ENCODE peak calls at places on chromosomes 7 and 10, in seven cellular contexts. One of them, this sample, is unnamed.

GRCh38 chr10:18204050-18204449 is 63.8 kb downstream of the CACNB2 start:
- DNase-seq in neuronal stem cell: no peak
- DNase-seq in substantia nigra: no peak
- DNase-seq in aorta: no peak
- DNase-seq in right lobe of liver: no peak
- DNase-seq in hepatocyte: no peak
- DNase-seq in uterus: no peak
- DNase-seq in this sample: no peak

GRCh38 chr10:69089638-69090599 is 2.0 kb downstream of the SRGN start:
- DNase-seq in substantia nigra: no peak
- DNase-seq in uterus: no peak
- DNase-seq in hepatocyte: no peak
- DNase-seq in aorta: peak
- DNase-seq in right lobe of liver: no peak
- DNase-seq in neuronal stem cell: no peak
- DNase-seq in this sample: no peak

GRCh38 chr10:66799474-66799873 is 126.4 kb upstream of the LRRTM3 start:
- DNase-seq in hepatocyte: no peak
- DNase-seq in substantia nigra: no peak
- DNase-seq in right lobe of liver: no peak
- DNase-seq in uterus: no peak
- DNase-seq in neuronal stem cell: no peak
- DNase-seq in aorta: no peak
- DNase-seq in this sample: no peak

GRCh38 chr10:80270887-80271286 is 18.6 kb downstream of the MAT1A start:
- DNase-seq in neuronal stem cell: no peak
- DNase-seq in right lobe of liver: no peak
- DNase-seq in uterus: no peak
- DNase-seq in aorta: no peak
- DNase-seq in substantia nigra: no peak
- DNase-seq in hepatocyte: no peak
- DNase-seq in this sample: no peak

GRCh38 chr7:24284699-24285506 is 913 bp downstream of the NPY start:
- DNase-seq in substantia nigra: no peak
- DNase-seq in aorta: no peak
- DNase-seq in right lobe of liver: no peak
- DNase-seq in neuronal stem cell: peak
- DNase-seq in uterus: no peak
- DNase-seq in hepatocyte: peak
- DNase-seq in this sample: no peak

GRCh38 chr7:6639032-6639431 is 1.9 kb downstream of the ZNF316 start:
- DNase-seq in uterus: no peak
- DNase-seq in hepatocyte: no peak
- DNase-seq in aorta: no peak
- DNase-seq in substantia nigra: no peak
- DNase-seq in right lobe of liver: no peak
- DNase-seq in neuronal stem cell: no peak
- DNase-seq in this sample: no peak

GRCh38 chr10:35821339-35821911 is 179.3 kb upstream of the FZD8 start:
- DNase-seq in hepatocyte: no peak
- DNase-seq in substantia nigra: no peak
- DNase-seq in uterus: no peak
- DNase-seq in aorta: no peak
- DNase-seq in neuronal stem cell: no peak
- DNase-seq in right lobe of liver: no peak
- DNase-seq in this sample: no peak

GRCh38 chr10:98446656-98447221 is at the start of gene HPS1:
- DNase-seq in substantia nigra: peak
- DNase-seq in right lobe of liver: peak
- DNase-seq in hepatocyte: peak
- DNase-seq in uterus: peak
- DNase-seq in neuronal stem cell: peak
- DNase-seq in aorta: peak
- DNase-seq in this sample: peak

GRCh38 chr7:26375604-26376207 is 84.0 kb downstream of the SNX10 start:
- DNase-seq in hepatocyte: no peak
- DNase-seq in uterus: no peak
- DNase-seq in aorta: no peak
- DNase-seq in substantia nigra: no peak
- DNase-seq in neuronal stem cell: peak
- DNase-seq in right lobe of liver: no peak
- DNase-seq in this sample: no peak

GRCh38 chr10:28087675-28088351 is 88.9 kb upstream of the ODAD2 start:
- DNase-seq in hepatocyte: no peak
- DNase-seq in uterus: no peak
- DNase-seq in substantia nigra: no peak
- DNase-seq in right lobe of liver: no peak
- DNase-seq in aorta: no peak
- DNase-seq in neuronal stem cell: no peak
- DNase-seq in this sample: no peak

GRCh38 chr10:88974012-88974411 is 16.6 kb upstream of the FAS start:
- DNase-seq in hepatocyte: no peak
- DNase-seq in aorta: no peak
- DNase-seq in right lobe of liver: no peak
- DNase-seq in substantia nigra: no peak
- DNase-seq in neuronal stem cell: no peak
- DNase-seq in uterus: no peak
- DNase-seq in this sample: no peak

GRCh38 chr7:114372619-114373018 is 42.0 kb upstream of the FOXP2 start:
- DNase-seq in neuronal stem cell: no peak
- DNase-seq in substantia nigra: no peak
- DNase-seq in uterus: no peak
- DNase-seq in hepatocyte: no peak
- DNase-seq in right lobe of liver: no peak
- DNase-seq in aorta: no peak
- DNase-seq in this sample: no peak

GRCh38 chr7:155590215-155591023 is 44.1 kb upstream of the CNPY1 start:
- DNase-seq in neuronal stem cell: no peak
- DNase-seq in uterus: no peak
- DNase-seq in hepatocyte: peak
- DNase-seq in substantia nigra: no peak
- DNase-seq in right lobe of liver: peak
- DNase-seq in aorta: peak
- DNase-seq in this sample: no peak

GRCh38 chr10:110897184-110897583 is 21.8 kb downstream of the BBIP1 start:
- DNase-seq in right lobe of liver: no peak
- DNase-seq in aorta: no peak
- DNase-seq in hepatocyte: no peak
- DNase-seq in uterus: no peak
- DNase-seq in neuronal stem cell: no peak
- DNase-seq in substantia nigra: no peak
- DNase-seq in this sample: no peak

GRCh38 chr7:138195207-138195606 is 118.9 kb downstream of the AKR1D1 start:
- DNase-seq in hepatocyte: no peak
- DNase-seq in right lobe of liver: no peak
- DNase-seq in uterus: no peak
- DNase-seq in neuronal stem cell: no peak
- DNase-seq in substantia nigra: no peak
- DNase-seq in aorta: no peak
- DNase-seq in this sample: no peak

GRCh38 chr10:33193867-33194521 is 140.5 kb downstream of the NRP1 start:
- DNase-seq in substantia nigra: no peak
- DNase-seq in hepatocyte: peak
- DNase-seq in right lobe of liver: no peak
- DNase-seq in aorta: no peak
- DNase-seq in neuronal stem cell: no peak
- DNase-seq in uterus: no peak
- DNase-seq in this sample: no peak

GRCh38 chr7:7323352-7323751 is 141.0 kb downstream of the C1GALT1 start:
- DNase-seq in hepatocyte: no peak
- DNase-seq in neuronal stem cell: no peak
- DNase-seq in substantia nigra: no peak
- DNase-seq in aorta: no peak
- DNase-seq in right lobe of liver: no peak
- DNase-seq in uterus: no peak
- DNase-seq in this sample: no peak

GRCh38 chr10:67676208-67676825 is 19.7 kb downstream of the CTNNA3 start:
- DNase-seq in hepatocyte: no peak
- DNase-seq in uterus: no peak
- DNase-seq in right lobe of liver: no peak
- DNase-seq in aorta: no peak
- DNase-seq in neuronal stem cell: no peak
- DNase-seq in substantia nigra: no peak
- DNase-seq in this sample: no peak

GRCh38 chr10:115049957-115050356 is 43.2 kb upstream of the ATRNL1 start:
- DNase-seq in right lobe of liver: no peak
- DNase-seq in substantia nigra: no peak
- DNase-seq in hepatocyte: no peak
- DNase-seq in neuronal stem cell: no peak
- DNase-seq in uterus: no peak
- DNase-seq in aorta: no peak
- DNase-seq in this sample: no peak

GRCh38 chr10:102669206-102670064 is 25.2 kb downstream of the TRIM8 start:
- DNase-seq in uterus: no peak
- DNase-seq in hepatocyte: peak
- DNase-seq in neuronal stem cell: no peak
- DNase-seq in aorta: no peak
- DNase-seq in right lobe of liver: no peak
- DNase-seq in substantia nigra: no peak
- DNase-seq in this sample: peak

GRCh38 chr10:102673235-102673634 is 29.0 kb downstream of the TRIM8 start:
- DNase-seq in hepatocyte: no peak
- DNase-seq in aorta: no peak
- DNase-seq in uterus: no peak
- DNase-seq in neuronal stem cell: no peak
- DNase-seq in right lobe of liver: no peak
- DNase-seq in substantia nigra: no peak
- DNase-seq in this sample: no peak

GRCh38 chr10:102672822-102673200 is 28.5 kb downstream of the TRIM8 start:
- DNase-seq in right lobe of liver: no peak
- DNase-seq in aorta: no peak
- DNase-seq in neuronal stem cell: no peak
- DNase-seq in substantia nigra: no peak
- DNase-seq in uterus: no peak
- DNase-seq in hepatocyte: no peak
- DNase-seq in this sample: no peak

GRCh38 chr10:102670065-102670400 is 25.8 kb downstream of the TRIM8 start:
- DNase-seq in hepatocyte: no peak
- DNase-seq in substantia nigra: no peak
- DNase-seq in aorta: no peak
- DNase-seq in uterus: no peak
- DNase-seq in right lobe of liver: no peak
- DNase-seq in neuronal stem cell: no peak
- DNase-seq in this sample: no peak

GRCh38 chr10:102670871-102671434 is 26.7 kb downstream of the TRIM8 start:
- DNase-seq in neuronal stem cell: no peak
- DNase-seq in uterus: no peak
- DNase-seq in right lobe of liver: no peak
- DNase-seq in aorta: no peak
- DNase-seq in hepatocyte: no peak
- DNase-seq in substantia nigra: no peak
- DNase-seq in this sample: no peak
- H3K27ac ChIP-seq in neuronal stem cell: no peak
- H3K27ac ChIP-seq in uterus: no peak
- H3K27ac ChIP-seq in right lobe of liver: no peak
- H3K27ac ChIP-seq in aorta: no peak
- H3K27ac ChIP-seq in hepatocyte: no peak
- H3K27ac ChIP-seq in substantia nigra: no peak
- H3K27ac ChIP-seq in this sample: no peak

GRCh38 chr10:11881028-11881476 is 57.9 kb downstream of the PROSER2 start:
- DNase-seq in substantia nigra: no peak
- DNase-seq in hepatocyte: no peak
- DNase-seq in aorta: peak
- DNase-seq in uterus: no peak
- DNase-seq in neuronal stem cell: no peak
- DNase-seq in right lobe of liver: no peak
- DNase-seq in this sample: no peak
- H3K27ac ChIP-seq in substantia nigra: no peak
- H3K27ac ChIP-seq in hepatocyte: peak
- H3K27ac ChIP-seq in aorta: no peak
- H3K27ac ChIP-seq in uterus: no peak
- H3K27ac ChIP-seq in neuronal stem cell: no peak
- H3K27ac ChIP-seq in right lobe of liver: no peak
- H3K27ac ChIP-seq in this sample: no peak

GRCh38 chr7:52085610-52086009 is 769.0 kb upstream of the COBL start:
- DNase-seq in hepatocyte: no peak
- DNase-seq in uterus: no peak
- DNase-seq in right lobe of liver: no peak
- DNase-seq in substantia nigra: no peak
- DNase-seq in neuronal stem cell: no peak
- DNase-seq in aorta: no peak
- DNase-seq in this sample: no peak

GRCh38 chr7:52088008-52088787 is 771.6 kb upstream of the COBL start:
- DNase-seq in substantia nigra: no peak
- DNase-seq in uterus: no peak
- DNase-seq in aorta: no peak
- DNase-seq in neuronal stem cell: peak
- DNase-seq in right lobe of liver: no peak
- DNase-seq in hepatocyte: peak
- DNase-seq in this sample: peak

DNA sequence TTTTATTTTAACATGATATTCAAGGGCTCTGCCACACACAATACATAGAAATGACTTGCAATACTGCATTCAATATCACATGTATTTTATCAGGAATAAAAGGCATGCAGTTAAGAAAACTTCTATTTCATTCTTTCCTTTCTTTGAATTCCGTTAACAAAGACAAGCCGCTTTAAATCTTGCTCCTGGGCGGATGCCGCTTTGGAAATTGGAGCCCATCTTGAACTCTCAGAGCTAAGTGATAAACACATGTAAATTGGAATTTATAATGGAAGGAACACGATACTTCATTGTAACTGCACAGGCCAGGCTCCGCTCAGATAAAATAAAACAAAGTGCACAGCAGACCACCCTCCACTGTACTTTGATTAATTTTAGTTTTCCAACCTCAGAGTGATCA is 774.5 kb upstream of the COBL start:
- DNase-seq in uterus: no peak
- DNase-seq in neuronal stem cell: no peak
- DNase-seq in aorta: no peak
- DNase-seq in right lobe of liver: no peak
- DNase-seq in hepatocyte: no peak
- DNase-seq in substantia nigra: no peak
- DNase-seq in this sample: no peak
- H3K27ac ChIP-seq in uterus: no peak
- H3K27ac ChIP-seq in neuronal stem cell: no peak
- H3K27ac ChIP-seq in aorta: no peak
- H3K27ac ChIP-seq in right lobe of liver: no peak
- H3K27ac ChIP-seq in hepatocyte: no peak
- H3K27ac ChIP-seq in substantia nigra: no peak
- H3K27ac ChIP-seq in this sample: no peak

DNA sequence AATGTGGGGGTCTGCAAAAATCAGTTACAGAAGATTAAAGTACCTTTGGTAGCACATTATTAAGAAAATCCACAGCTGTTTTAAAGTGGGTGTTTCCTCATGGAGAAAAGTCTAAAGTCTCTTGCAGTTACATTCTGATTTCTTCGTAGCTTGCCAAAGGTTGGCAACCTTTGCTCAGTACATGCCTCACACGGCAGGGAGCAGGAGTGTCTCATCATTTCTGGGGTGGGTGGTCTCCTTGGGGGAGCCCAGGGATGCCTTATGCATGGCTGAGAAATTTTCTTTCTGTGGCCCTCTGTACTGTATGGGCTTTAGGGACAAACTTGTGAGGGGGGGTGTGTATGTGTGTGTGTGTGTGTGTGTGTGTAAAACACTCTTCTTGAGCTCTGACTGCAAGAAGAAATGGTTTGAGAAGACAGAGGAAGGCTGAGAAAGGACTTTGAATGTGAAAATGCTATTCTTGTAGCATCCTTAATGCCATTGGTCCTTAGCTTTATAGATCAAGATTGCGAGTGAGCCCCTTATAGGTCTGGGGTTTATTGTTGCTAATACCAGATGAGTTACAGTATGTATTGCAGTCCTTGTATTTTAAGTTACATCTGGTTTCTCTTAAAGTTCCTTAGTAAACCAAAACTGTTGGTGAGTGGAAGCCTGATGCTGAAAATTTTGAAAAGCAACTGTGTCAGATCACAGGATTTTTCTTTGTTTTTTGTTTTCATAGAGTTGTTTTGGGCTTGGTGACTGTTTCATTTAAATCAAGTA is 241.9 kb downstream of the BICC1 start:
- DNase-seq in right lobe of liver: no peak
- DNase-seq in hepatocyte: no peak
- DNase-seq in aorta: no peak
- DNase-seq in uterus: no peak
- DNase-seq in neuronal stem cell: no peak
- DNase-seq in substantia nigra: no peak
- DNase-seq in this sample: no peak
- H3K27ac ChIP-seq in right lobe of liver: no peak
- H3K27ac ChIP-seq in hepatocyte: peak
- H3K27ac ChIP-seq in aorta: peak
- H3K27ac ChIP-seq in uterus: peak
- H3K27ac ChIP-seq in neuronal stem cell: no peak
- H3K27ac ChIP-seq in substantia nigra: no peak
- H3K27ac ChIP-seq in this sample: peak

This sample was measured in psoas muscle.